ENCODE peak calls at places on chromosomes 11 and 22, in five cellular contexts. G is amygdala; Q is H4; V is EL; R is CD4-positive, alpha-beta T cell. F is an unnamed sample.

GRCh38 chr11:45673441-45673840 is 8.0 kb upstream of the CHST1 start:
- DNase-seq in G (no peak), Q (no peak), V (no peak), R (no peak), F (no peak)

GRCh38 chr11:93728792-93729128 is 12.5 kb downstream of the TAF1D start:
- DNase-seq in G (no peak), Q (no peak), V (no peak), R (no peak), F (no peak)

GRCh38 chr11:78809931-78810481 is 235.3 kb upstream of the NARS2 start:
- DNase-seq in G (no peak), Q (peak; percentile 52), V (no peak), R (no peak), F (peak; percentile 52)

GRCh38 chr11:113275602-113276001 is 38.8 kb upstream of the TTC12 start:
- DNase-seq in G (no peak), Q (no peak), V (no peak), R (no peak), F (no peak)

GRCh38 chr22:28894320-28894719 is 10.9 kb downstream of the ZNRF3 start:
- DNase-seq in G (no peak), Q (no peak), V (no peak), R (no peak), F (no peak)

GRCh38 chr11:117907276-117908110 is 21.7 kb downstream of the TMPRSS13 start:
- DNase-seq in G (peak; percentile 68), Q (peak; percentile 97), V (peak; percentile 82), R (peak; percentile 34), F (peak; percentile 47)

GRCh38 chr11:69563946-69564780 is 76.8 kb upstream of the CCND1 start:
- DNase-seq in G (no peak), Q (no peak), V (peak; percentile 64), R (no peak), F (no peak)

GRCh38 chr11:34567733-34568132 is 53.2 kb upstream of the EHF start:
- DNase-seq in G (no peak), Q (no peak), V (no peak), R (no peak), F (no peak)

GRCh38 chr11:126419801-126420729 is 64.6 kb downstream of the ST3GAL4 start:
- DNase-seq in G (no peak), Q (no peak), V (no peak), R (no peak), F (no peak)

GRCh38 chr11:1927151-1928037 is 7.9 kb downstream of the TNNT3 start:
- DNase-seq in G (no peak), Q (no peak), V (no peak), R (no peak), F (no peak)

GRCh38 chr11:69048056-69048717 is 545 bp upstream of the TPCN2 start:
- DNase-seq in G (no peak), Q (no peak), V (no peak), R (no peak), F (no peak)

GRCh38 chr11:15905815-15906214 is 450.5 kb downstream of the SOX6 start:
- DNase-seq in G (peak; percentile 20), Q (no peak), V (no peak), R (no peak), F (no peak)

GRCh38 chr11:71324788-71325417 is 72.5 kb upstream of the SHANK2 start:
- DNase-seq in G (no peak), Q (no peak), V (no peak), R (no peak), F (no peak)

GRCh38 chr11:131889760-131890620 is 519.6 kb downstream of the NTM start:
- DNase-seq in G (no peak), Q (no peak), V (no peak), R (no peak), F (no peak)

GRCh38 chr11:112345708-112346107 is 85.0 kb upstream of the PLET1 start:
- DNase-seq in G (no peak), Q (no peak), V (no peak), R (no peak), F (no peak)

GRCh38 chr22:42324991-42325710 is 54.7 kb upstream of the TCF20 start:
- DNase-seq in G (no peak), Q (no peak), V (no peak), R (no peak), F (no peak)

GRCh38 chr11:57303990-57304579 is 20.7 kb downstream of the TNKS1BP1 start:
- DNase-seq in G (peak; percentile 10), Q (no peak), V (no peak), R (no peak), F (no peak)

GRCh38 chr22:33831207-33831606 is 89.1 kb downstream of the LARGE1 start:
- DNase-seq in G (no peak), Q (no peak), V (no peak), R (no peak), F (no peak)

GRCh38 chr11:78181155-78181554 is 7.3 kb downstream of the KCTD21 start:
- DNase-seq in G (no peak), Q (no peak), V (no peak), R (no peak), F (no peak)

GRCh38 chr22:28053871-28054621 is 135.0 kb upstream of the PITPNB start:
- DNase-seq in G (no peak), Q (no peak), V (peak; percentile 34), R (no peak), F (peak; percentile 61)

GRCh38 chr22:22892096-22893052 is 4.8 kb downstream of the IGLL5 start:
- DNase-seq in G (no peak), Q (no peak), V (no peak), R (no peak), F (no peak)

GRCh38 chr11:119337581-119338317 is 2.9 kb downstream of the C1QTNF5 start:
- DNase-seq in G (no peak), Q (peak; percentile 86), V (peak; percentile 83), R (no peak), F (no peak)

GRCh38 chr11:1280116-1281035 is 29.1 kb downstream of the TOLLIP start:
- DNase-seq in G (no peak), Q (no peak), V (no peak), R (no peak), F (no peak)

GRCh38 chr22:38921126-38921525 is 36.3 kb upstream of the APOBEC3A start:
- DNase-seq in G (no peak), Q (no peak), V (no peak), R (no peak), F (no peak)

GRCh38 chr11:99352642-99353041 is 331.9 kb downstream of the CNTN5 start:
- DNase-seq in G (no peak), Q (no peak), V (no peak), R (no peak), F (no peak)

GRCh38 chr22:44884968-44885805 is 124.6 kb downstream of the PHF21B start:
- DNase-seq in G (no peak), Q (no peak), V (peak; percentile 14), R (no peak), F (no peak)

GRCh38 chr11:70323811-70324210 is 53.3 kb downstream of the PPFIA1 start:
- DNase-seq in G (no peak), Q (no peak), V (peak; percentile 27), R (no peak), F (no peak)

GRCh38 chr11:45289369-45289768 is 3.2 kb upstream of the SYT13 start:
- DNase-seq in G (no peak), Q (peak; percentile 39), V (peak; percentile 66), R (no peak), F (no peak)

GRCh38 chr22:35445933-35446332 is 46.0 kb downstream of the MCM5 start:
- DNase-seq in G (no peak), Q (no peak), V (no peak), R (no peak), F (no peak)

GRCh38 chr11:37371346-37371970 is 773.4 kb upstream of the RAG2 start:
- DNase-seq in G (no peak), Q (peak; percentile 36), V (no peak), R (no peak), F (no peak)

GRCh38 chr11:130197386-130198035 is 37.9 kb downstream of the ST14 start:
- DNase-seq in G (no peak), Q (peak; percentile 79), V (no peak), R (no peak), F (no peak)

GRCh38 chr11:73040046-73040445 is 102.1 kb downstream of the FCHSD2 start:
- DNase-seq in G (peak; percentile 43), Q (no peak), V (no peak), R (no peak), F (no peak)

GRCh38 chr22:27252282-27253049 is 549.1 kb downstream of the MN1 start:
- DNase-seq in G (no peak), Q (peak; percentile 24), V (peak; percentile 80), R (no peak), F (no peak)

GRCh38 chr11:11992257-11992690 is 16.2 kb downstream of the DKK3 start:
- DNase-seq in G (no peak), Q (no peak), V (peak; percentile 75), R (no peak), F (no peak)

F was measured in brain pericyte.